ENCODE peak calls at places on chromosomes 1 and 21, in nine cellular contexts. U, J, L, F, C, M, R, B and S are unnamed samples. For H3K9me3, the result is how much of the 10 kb centered on the place peaks cover.

GRCh38 chr1:233912909-233913308 is 8.4 kb downstream of the SLC35F3 start:
- DNase-seq in U (no peak), J (no peak), L (no peak), F (no peak), C (no peak), M (no peak), R (no peak), B (no peak), S (no peak)

GRCh38 chr1:40684669-40685068 is 6.8 kb upstream of the NFYC start:
- DNase-seq in U (no peak), J (no peak), L (no peak), F (no peak), C (no peak), M (no peak), R (no peak), B (no peak), S (no peak)

GRCh38 chr1:53378061-53378460 is 50.2 kb upstream of the LRP8 start:
- DNase-seq in U (no peak), J (no peak), L (no peak), F (no peak), C (no peak), M (no peak), R (no peak), B (peak), S (no peak)

GRCh38 chr1:230706020-230706699 is 7.8 kb downstream of the AGT start:
- DNase-seq in U (no peak), J (no peak), L (no peak), F (no peak), C (no peak), M (no peak), R (no peak), B (no peak), S (no peak)

GRCh38 chr1:3618904-3619671 is 5.7 kb upstream of the TPRG1L start:
- DNase-seq in U (peak), J (peak), L (peak), F (peak), C (peak), M (peak), R (no peak), B (peak), S (peak)

GRCh38 chr1:22763479-22764200 is 53.0 kb downstream of the EPHB2 start:
- DNase-seq in U (no peak), J (no peak), L (peak), F (no peak), C (no peak), M (no peak), R (no peak), B (no peak), S (no peak)

GRCh38 chr1:87794788-87795614 is 466.3 kb downstream of the LMO4 start:
- DNase-seq in U (no peak), J (no peak), L (no peak), F (no peak), C (peak), M (no peak), R (no peak), B (no peak), S (no peak)

GRCh38 chr1:214670098-214670497 is 67.1 kb downstream of the CENPF start:
- DNase-seq in U (peak), J (peak), L (no peak), F (peak), C (no peak), M (no peak), R (no peak), B (peak), S (no peak)

GRCh38 chr1:22808846-22809501 is 98.3 kb downstream of the EPHB2 start:
- DNase-seq in U (no peak), J (peak), L (no peak), F (no peak), C (no peak), M (no peak), R (no peak), B (peak), S (no peak)

GRCh38 chr1:223811634-223812101 is 34.1 kb downstream of the TP53BP2 start:
- DNase-seq in U (no peak), J (no peak), L (no peak), F (no peak), C (peak), M (peak), R (no peak), B (no peak), S (no peak)

GRCh38 chr21:34126691-34127090 is 53.3 kb downstream of the MRPS6 start:
- DNase-seq in U (no peak), J (no peak), L (no peak), F (no peak), C (no peak), M (no peak), R (no peak), B (peak), S (no peak)

GRCh38 chr1:7703321-7704213 is 67.5 kb upstream of the VAMP3 start:
- DNase-seq in U (no peak), J (no peak), L (no peak), F (no peak), C (no peak), M (peak), R (no peak), B (no peak), S (no peak)

GRCh38 chr1:52825868-52826267 is 16.7 kb upstream of the ZYG11A start:
- DNase-seq in U (no peak), J (no peak), L (no peak), F (no peak), C (no peak), M (no peak), R (no peak), B (no peak), S (no peak)

DNA sequence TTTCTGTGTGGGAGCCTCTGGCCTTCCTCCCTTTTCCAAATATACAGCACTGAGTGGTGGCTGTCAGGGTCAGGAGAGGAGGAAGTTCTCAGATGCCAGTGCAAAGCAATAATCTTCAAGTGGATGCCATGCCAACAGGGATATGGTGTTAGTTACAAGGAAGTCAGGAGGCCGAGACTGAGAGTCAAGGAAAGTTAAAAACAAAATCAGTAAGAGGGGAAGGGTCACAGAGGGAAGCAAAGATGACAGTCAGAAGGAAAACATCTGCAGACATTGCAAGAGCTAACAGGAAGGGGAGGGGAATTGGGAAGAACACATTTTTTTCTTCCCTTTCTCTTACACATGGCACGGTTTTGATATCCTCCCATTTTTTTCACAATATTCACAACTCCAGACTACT is 691.4 kb downstream of the ADGRL2 start:
- DNase-seq in U (no peak), J (peak), L (no peak), F (no peak), C (no peak), M (no peak), R (no peak), B (no peak), S (no peak)
- TF ChIP-seq EP300 in U (peak), J (no peak), L (no peak), F (no peak), C (no peak), M (no peak), R (no peak), B (no peak), S (no peak)

DNA sequence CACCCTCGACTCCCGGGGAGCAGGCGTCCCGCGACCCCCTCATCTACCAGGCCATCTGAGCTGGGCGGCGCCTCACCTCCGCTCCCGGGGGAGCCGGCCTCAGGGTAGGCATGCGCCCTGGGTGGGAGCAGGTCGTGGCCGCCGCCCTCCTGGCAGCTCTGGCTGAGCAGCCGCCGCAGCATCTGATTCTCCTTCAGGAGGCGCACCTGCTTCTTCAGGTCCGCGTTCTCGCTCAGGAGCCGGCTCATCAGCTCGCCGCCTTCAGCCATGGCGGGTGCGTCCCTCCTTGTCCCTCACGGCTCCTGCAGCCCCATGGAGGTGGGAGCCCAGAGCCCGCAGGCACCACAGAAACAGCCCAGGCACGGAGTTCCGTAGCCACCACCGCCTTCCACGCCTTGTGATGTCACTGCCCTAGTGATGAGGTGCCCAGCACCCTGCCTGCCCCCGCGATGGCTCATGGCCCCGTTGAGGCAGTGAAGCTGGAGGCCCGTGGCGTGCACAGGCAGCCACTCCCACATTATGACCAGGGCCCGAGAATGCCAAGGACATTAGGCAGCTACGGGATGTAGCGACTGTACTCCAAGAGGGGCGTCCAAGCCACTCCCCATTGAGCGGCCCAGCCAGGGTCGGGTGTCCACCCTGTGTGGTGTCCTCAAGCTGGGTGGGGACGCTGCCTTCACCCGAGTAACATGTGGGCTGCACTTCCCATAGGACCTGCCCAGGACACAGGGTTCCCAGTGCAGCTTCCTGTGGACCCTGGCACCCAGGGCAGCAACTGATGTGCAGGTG is 1.5 kb downstream of the SPATC1L start:
- DNase-seq in U (no peak), J (peak), L (no peak), F (no peak), C (no peak), M (peak), R (no peak), B (peak), S (no peak)
- H3K9me3 ChIP-seq in U (under half), J (under half), L (under half), F (under half), C (under half), M (under half), R (under half), B (under half), S (under half)

DNA sequence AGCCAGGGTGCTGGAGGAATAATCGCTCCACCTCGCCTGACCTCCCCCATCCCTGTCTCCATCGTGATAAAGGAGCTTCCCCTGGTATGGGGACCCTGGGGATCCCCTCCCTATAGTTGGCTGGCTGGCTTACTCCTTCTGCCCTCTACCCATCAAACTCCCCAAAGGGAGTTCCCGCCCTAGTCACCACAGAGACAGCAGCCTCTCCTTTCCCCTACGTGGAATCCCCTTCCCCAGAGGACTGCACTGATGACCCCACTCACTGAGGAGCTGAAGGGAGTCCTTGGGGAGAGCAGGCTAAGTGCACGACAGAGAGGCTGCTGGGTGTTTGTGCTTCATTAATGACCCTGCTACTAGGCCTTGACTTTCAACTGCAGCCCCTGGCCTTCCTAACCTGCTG is 1.9 kb downstream of the CADM3 start:
- DNase-seq in U (no peak), J (no peak), L (no peak), F (no peak), C (no peak), M (no peak), R (no peak), B (no peak), S (no peak)
- H3K4me3 ChIP-seq in U (no peak), J (no peak), L (no peak), F (no peak), C (no peak), M (no peak), R (peak), B (no peak), S (no peak)

DNA sequence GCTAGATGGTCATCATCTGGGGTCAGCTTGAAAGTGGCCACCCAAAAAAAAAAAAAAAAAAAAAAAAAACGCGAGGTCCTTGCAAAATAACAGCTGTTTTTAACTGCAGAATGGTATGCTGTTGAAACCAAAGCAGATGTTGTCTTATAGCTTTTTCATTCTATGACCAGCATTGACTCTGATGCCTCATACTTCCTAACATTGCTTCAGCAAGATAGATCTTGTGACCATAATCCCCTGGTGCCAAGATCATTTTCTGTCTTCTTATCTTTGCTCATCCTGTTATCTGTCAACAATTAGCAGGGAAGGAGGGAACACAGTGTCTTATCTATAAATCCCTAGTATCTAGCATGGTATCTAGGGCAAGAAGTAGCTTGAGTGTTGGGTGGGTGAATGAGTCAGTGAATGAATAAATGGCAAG is 181.5 kb downstream of the PLPP3 start:
- DNase-seq in U (no peak), J (no peak), L (no peak), F (no peak), C (no peak), M (no peak), R (no peak), B (no peak), S (no peak)
- TF ChIP-seq EP300 in U (no peak), J (no peak), L (no peak), F (no peak), C (no peak), M (no peak), R (no peak), B (no peak), S (no peak)

DNA sequence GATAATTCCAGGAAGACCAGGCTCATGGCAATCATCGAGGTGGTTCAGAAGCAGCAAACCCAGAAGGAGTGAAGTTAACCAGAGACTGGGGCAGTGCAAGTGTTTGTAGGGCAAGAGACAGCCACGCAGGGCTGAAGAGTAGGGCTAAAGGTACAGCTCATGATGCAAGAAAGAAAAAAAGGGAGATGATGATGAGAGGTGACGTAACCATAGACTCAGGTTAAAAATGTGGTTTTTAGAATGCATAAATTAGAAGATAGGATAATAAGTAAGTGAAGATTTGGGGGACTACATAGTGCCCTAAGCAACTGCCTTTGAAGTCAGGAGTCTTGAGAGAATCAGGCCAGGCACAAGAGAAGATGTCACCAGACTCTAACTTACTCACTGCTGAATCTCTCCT is 333 bp downstream of the LCE7A start:
- DNase-seq in U (no peak), J (no peak), L (no peak), F (no peak), C (no peak), M (no peak), R (no peak), B (no peak), S (no peak)
- H3K9me3 ChIP-seq in U (under half), J (under half), L (under half), F (under half), C (under half), M (under half), R (half or more), B (under half), S (under half)

GRCh38 chr21:42009018-42009830 is 936 bp downstream of the ZBTB21 start:
- DNase-seq in U (peak), J (peak), L (no peak), F (peak), C (peak), M (peak), R (no peak), B (peak), S (no peak)
- H3K4me3 ChIP-seq in U (peak), J (peak), L (peak), F (peak), C (peak), M (peak), R (peak), B (peak), S (peak)

GRCh38 chr1:228346731-228347130 is 59.9 kb downstream of the TRIM11 start:
- DNase-seq in U (no peak), J (no peak), L (no peak), F (no peak), C (no peak), M (no peak), R (no peak), B (peak), S (no peak)

GRCh38 chr1:228342627-228343210 is 63.9 kb downstream of the TRIM11 start:
- DNase-seq in U (no peak), J (no peak), L (no peak), F (no peak), C (no peak), M (no peak), R (no peak), B (peak), S (no peak)

GRCh38 chr1:228343211-228343661 is 63.4 kb downstream of the TRIM11 start:
- DNase-seq in U (no peak), J (peak), L (no peak), F (no peak), C (no peak), M (no peak), R (no peak), B (peak), S (no peak)

GRCh38 chr1:228345201-228345930 is 61.3 kb downstream of the TRIM11 start:
- DNase-seq in U (no peak), J (peak), L (no peak), F (no peak), C (no peak), M (no peak), R (no peak), B (peak), S (no peak)

GRCh38 chr1:228344631-228345072 is 62.0 kb downstream of the TRIM11 start:
- DNase-seq in U (no peak), J (no peak), L (no peak), F (no peak), C (peak), M (no peak), R (no peak), B (peak), S (no peak)
- TF ChIP-seq EP300 in U (no peak), J (no peak), L (no peak), F (no peak), C (no peak), M (no peak), R (no peak), B (no peak), S (no peak)